ENCODE peak calls at places on chromosomes 13 and 19, in six cellular contexts. One of them, this sample, is unnamed. For H3K4me1, the result is how much of the 10 kb centered on the place peaks cover.

GRCh38 chr13:45258339-45258685 is 57.5 kb upstream of the KCTD4 start:
- DNase-seq in NT2/D1: no peak
- DNase-seq in GM23248: no peak
- DNase-seq in upper lobe of right lung: no peak
- DNase-seq in CD8-positive, alpha-beta memory T cell: no peak
- DNase-seq in left ventricle myocardium inferior: no peak
- DNase-seq in this sample: no peak

GRCh38 chr13:79018166-79018565 is 359.2 kb upstream of the OBI1 start:
- DNase-seq in left ventricle myocardium inferior: no peak
- DNase-seq in NT2/D1: no peak
- DNase-seq in GM23248: no peak
- DNase-seq in upper lobe of right lung: no peak
- DNase-seq in CD8-positive, alpha-beta memory T cell: no peak
- DNase-seq in this sample: no peak

GRCh38 chr19:35216026-35216832 is 12.3 kb downstream of the FAM187B start:
- DNase-seq in CD8-positive, alpha-beta memory T cell: no peak
- DNase-seq in upper lobe of right lung: peak
- DNase-seq in left ventricle myocardium inferior: no peak
- DNase-seq in GM23248: peak
- DNase-seq in NT2/D1: no peak
- DNase-seq in this sample: peak

GRCh38 chr19:3178377-3178972 is at the start of gene S1PR4:
- DNase-seq in CD8-positive, alpha-beta memory T cell: peak
- DNase-seq in NT2/D1: no peak
- DNase-seq in GM23248: no peak
- DNase-seq in upper lobe of right lung: peak
- DNase-seq in left ventricle myocardium inferior: no peak
- DNase-seq in this sample: no peak

GRCh38 chr19:37698216-37698615 is 21.3 kb downstream of the ZNF607 start:
- DNase-seq in GM23248: no peak
- DNase-seq in left ventricle myocardium inferior: no peak
- DNase-seq in NT2/D1: no peak
- DNase-seq in CD8-positive, alpha-beta memory T cell: no peak
- DNase-seq in upper lobe of right lung: no peak
- DNase-seq in this sample: no peak

GRCh38 chr19:49988433-49988832 is 27.5 kb upstream of the SIGLEC11 start:
- DNase-seq in NT2/D1: no peak
- DNase-seq in upper lobe of right lung: no peak
- DNase-seq in left ventricle myocardium inferior: no peak
- DNase-seq in GM23248: peak
- DNase-seq in CD8-positive, alpha-beta memory T cell: no peak
- DNase-seq in this sample: no peak

GRCh38 chr13:33884506-33885221 is 66.7 kb downstream of the RFC3 start:
- DNase-seq in upper lobe of right lung: no peak
- DNase-seq in CD8-positive, alpha-beta memory T cell: no peak
- DNase-seq in left ventricle myocardium inferior: no peak
- DNase-seq in GM23248: no peak
- DNase-seq in NT2/D1: no peak
- DNase-seq in this sample: no peak

GRCh38 chr19:8004723-8005513 is 523 bp downstream of the ELAVL1 start:
- DNase-seq in upper lobe of right lung: peak
- DNase-seq in left ventricle myocardium inferior: no peak
- DNase-seq in GM23248: peak
- DNase-seq in NT2/D1: no peak
- DNase-seq in CD8-positive, alpha-beta memory T cell: no peak
- DNase-seq in this sample: peak

GRCh38 chr13:91017031-91017668 is 330.3 kb upstream of the MIR17HG start:
- DNase-seq in upper lobe of right lung: peak
- DNase-seq in CD8-positive, alpha-beta memory T cell: no peak
- DNase-seq in left ventricle myocardium inferior: no peak
- DNase-seq in GM23248: peak
- DNase-seq in NT2/D1: peak
- DNase-seq in this sample: peak

GRCh38 chr19:15672580-15673175 is at the start of gene CYP4F12:
- DNase-seq in CD8-positive, alpha-beta memory T cell: no peak
- DNase-seq in upper lobe of right lung: peak
- DNase-seq in GM23248: peak
- DNase-seq in NT2/D1: no peak
- DNase-seq in left ventricle myocardium inferior: peak
- DNase-seq in this sample: no peak

GRCh38 chr19:15015946-15016542 is 33.2 kb upstream of the CASP14 start:
- DNase-seq in GM23248: peak
- DNase-seq in CD8-positive, alpha-beta memory T cell: no peak
- DNase-seq in upper lobe of right lung: no peak
- DNase-seq in left ventricle myocardium inferior: no peak
- DNase-seq in NT2/D1: peak
- DNase-seq in this sample: no peak

GRCh38 chr19:46134527-46134926 is 10.0 kb upstream of the IGFL3 start:
- DNase-seq in GM23248: no peak
- DNase-seq in left ventricle myocardium inferior: no peak
- DNase-seq in CD8-positive, alpha-beta memory T cell: no peak
- DNase-seq in NT2/D1: no peak
- DNase-seq in upper lobe of right lung: no peak
- DNase-seq in this sample: no peak

GRCh38 chr19:49362926-49363264 is 679 bp upstream of the TEAD2 start:
- DNase-seq in left ventricle myocardium inferior: peak
- DNase-seq in upper lobe of right lung: peak
- DNase-seq in CD8-positive, alpha-beta memory T cell: no peak
- DNase-seq in NT2/D1: no peak
- DNase-seq in GM23248: peak
- DNase-seq in this sample: no peak

GRCh38 chr13:94232161-94232560 is 247.3 kb downstream of the DCT start:
- DNase-seq in CD8-positive, alpha-beta memory T cell: no peak
- DNase-seq in GM23248: no peak
- DNase-seq in left ventricle myocardium inferior: no peak
- DNase-seq in upper lobe of right lung: peak
- DNase-seq in NT2/D1: no peak
- DNase-seq in this sample: no peak

GRCh38 chr19:44582581-44583265 is 30.6 kb upstream of the IGSF23 start:
- DNase-seq in left ventricle myocardium inferior: no peak
- DNase-seq in GM23248: peak
- DNase-seq in NT2/D1: peak
- DNase-seq in CD8-positive, alpha-beta memory T cell: no peak
- DNase-seq in upper lobe of right lung: peak
- DNase-seq in this sample: no peak

GRCh38 chr13:92827503-92827902 is 399.1 kb upstream of the GPC6 start:
- DNase-seq in GM23248: no peak
- DNase-seq in NT2/D1: no peak
- DNase-seq in left ventricle myocardium inferior: no peak
- DNase-seq in upper lobe of right lung: no peak
- DNase-seq in CD8-positive, alpha-beta memory T cell: no peak
- DNase-seq in this sample: no peak

GRCh38 chr19:3028305-3029069 is 593 bp downstream of the TLE2 start:
- DNase-seq in CD8-positive, alpha-beta memory T cell: no peak
- DNase-seq in NT2/D1: no peak
- DNase-seq in upper lobe of right lung: no peak
- DNase-seq in GM23248: no peak
- DNase-seq in left ventricle myocardium inferior: no peak
- DNase-seq in this sample: no peak

GRCh38 chr19:11214387-11214786 is 17.0 kb upstream of the KANK2 start:
- DNase-seq in upper lobe of right lung: no peak
- DNase-seq in CD8-positive, alpha-beta memory T cell: no peak
- DNase-seq in GM23248: no peak
- DNase-seq in left ventricle myocardium inferior: no peak
- DNase-seq in NT2/D1: no peak
- DNase-seq in this sample: no peak

GRCh38 chr19:5149508-5149907 is 180.6 kb downstream of the KDM4B start:
- DNase-seq in NT2/D1: no peak
- DNase-seq in upper lobe of right lung: peak
- DNase-seq in left ventricle myocardium inferior: no peak
- DNase-seq in CD8-positive, alpha-beta memory T cell: no peak
- DNase-seq in GM23248: no peak
- DNase-seq in this sample: no peak

GRCh38 chr19:50486823-50487515 is 10.3 kb upstream of the GARIN5A start:
- DNase-seq in left ventricle myocardium inferior: no peak
- DNase-seq in CD8-positive, alpha-beta memory T cell: peak
- DNase-seq in GM23248: peak
- DNase-seq in upper lobe of right lung: peak
- DNase-seq in NT2/D1: peak
- DNase-seq in this sample: peak

GRCh38 chr13:35964764-35965163 is 166.4 kb downstream of the DCLK1 start:
- DNase-seq in upper lobe of right lung: no peak
- DNase-seq in NT2/D1: no peak
- DNase-seq in left ventricle myocardium inferior: no peak
- DNase-seq in GM23248: no peak
- DNase-seq in CD8-positive, alpha-beta memory T cell: no peak
- DNase-seq in this sample: no peak

GRCh38 chr13:112603641-112604220 is 15.8 kb upstream of the TUBGCP3 start:
- DNase-seq in CD8-positive, alpha-beta memory T cell: no peak
- DNase-seq in left ventricle myocardium inferior: no peak
- DNase-seq in upper lobe of right lung: no peak
- DNase-seq in NT2/D1: no peak
- DNase-seq in GM23248: no peak
- DNase-seq in this sample: no peak

GRCh38 chr13:86945596-86945995 is 725.6 kb upstream of the SLITRK5 start:
- DNase-seq in upper lobe of right lung: no peak
- DNase-seq in NT2/D1: no peak
- DNase-seq in left ventricle myocardium inferior: no peak
- DNase-seq in CD8-positive, alpha-beta memory T cell: no peak
- DNase-seq in GM23248: no peak
- DNase-seq in this sample: no peak

GRCh38 chr13:106696719-106697118 is 128.8 kb upstream of the ARGLU1 start:
- DNase-seq in left ventricle myocardium inferior: no peak
- DNase-seq in upper lobe of right lung: no peak
- DNase-seq in NT2/D1: no peak
- DNase-seq in GM23248: no peak
- DNase-seq in CD8-positive, alpha-beta memory T cell: no peak
- DNase-seq in this sample: no peak
- H3K4me1 ChIP-seq in left ventricle myocardium inferior: under half
- H3K4me1 ChIP-seq in upper lobe of right lung: under half
- H3K4me1 ChIP-seq in NT2/D1: under half
- H3K4me1 ChIP-seq in GM23248: under half
- H3K4me1 ChIP-seq in CD8-positive, alpha-beta memory T cell: under half
- H3K4me1 ChIP-seq in this sample: under half

GRCh38 chr13:75788494-75788991 is 152.4 kb downstream of the LMO7 start:
- DNase-seq in CD8-positive, alpha-beta memory T cell: no peak
- DNase-seq in GM23248: peak
- DNase-seq in left ventricle myocardium inferior: no peak
- DNase-seq in NT2/D1: no peak
- DNase-seq in upper lobe of right lung: no peak
- DNase-seq in this sample: no peak

GRCh38 chr13:75783906-75784485 is 147.9 kb downstream of the LMO7 start:
- DNase-seq in NT2/D1: no peak
- DNase-seq in GM23248: no peak
- DNase-seq in left ventricle myocardium inferior: no peak
- DNase-seq in upper lobe of right lung: no peak
- DNase-seq in CD8-positive, alpha-beta memory T cell: no peak
- DNase-seq in this sample: no peak

GRCh38 chr13:75787249-75787940 is 151.3 kb downstream of the LMO7 start:
- DNase-seq in GM23248: peak
- DNase-seq in CD8-positive, alpha-beta memory T cell: no peak
- DNase-seq in upper lobe of right lung: no peak
- DNase-seq in left ventricle myocardium inferior: no peak
- DNase-seq in NT2/D1: no peak
- DNase-seq in this sample: no peak

GRCh38 chr13:75789451-75790197 is 153.5 kb downstream of the LMO7 start:
- DNase-seq in upper lobe of right lung: no peak
- DNase-seq in left ventricle myocardium inferior: no peak
- DNase-seq in CD8-positive, alpha-beta memory T cell: no peak
- DNase-seq in GM23248: peak
- DNase-seq in NT2/D1: no peak
- DNase-seq in this sample: no peak

DNA sequence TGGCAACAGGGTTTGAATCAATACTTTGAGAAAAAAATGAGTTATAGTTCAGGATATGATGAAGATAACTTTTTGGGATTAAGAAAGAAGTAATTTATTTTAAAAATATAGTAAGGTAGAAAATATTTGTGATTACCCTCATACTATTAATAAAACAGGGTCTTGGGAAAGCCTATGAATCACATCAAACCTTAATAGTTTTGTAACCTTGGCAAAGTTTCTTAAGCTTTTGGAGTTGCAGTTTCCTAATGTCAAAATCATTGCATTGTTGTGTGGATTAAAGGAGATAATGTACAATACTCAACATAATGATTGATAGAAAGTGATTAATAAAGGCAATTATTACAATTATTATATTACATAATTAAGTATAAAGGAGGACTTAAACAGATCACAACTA is 149.0 kb downstream of the LMO7 start:
- DNase-seq in upper lobe of right lung: no peak
- DNase-seq in CD8-positive, alpha-beta memory T cell: no peak
- DNase-seq in GM23248: peak
- DNase-seq in NT2/D1: no peak
- DNase-seq in left ventricle myocardium inferior: no peak
- DNase-seq in this sample: no peak
- H3K4me1 ChIP-seq in upper lobe of right lung: under half
- H3K4me1 ChIP-seq in CD8-positive, alpha-beta memory T cell: under half
- H3K4me1 ChIP-seq in GM23248: half or more
- H3K4me1 ChIP-seq in NT2/D1: under half
- H3K4me1 ChIP-seq in left ventricle myocardium inferior: half or more
- H3K4me1 ChIP-seq in this sample: under half

GRCh38 chr13:49635599-49636433 is 7.5 kb downstream of the ARL11 start:
- DNase-seq in left ventricle myocardium inferior: no peak
- DNase-seq in GM23248: no peak
- DNase-seq in NT2/D1: no peak
- DNase-seq in upper lobe of right lung: no peak
- DNase-seq in CD8-positive, alpha-beta memory T cell: peak
- DNase-seq in this sample: no peak
- H3K4me1 ChIP-seq in left ventricle myocardium inferior: under half
- H3K4me1 ChIP-seq in GM23248: under half
- H3K4me1 ChIP-seq in NT2/D1: under half
- H3K4me1 ChIP-seq in upper lobe of right lung: under half
- H3K4me1 ChIP-seq in CD8-positive, alpha-beta memory T cell: under half
- H3K4me1 ChIP-seq in this sample: under half

DNA sequence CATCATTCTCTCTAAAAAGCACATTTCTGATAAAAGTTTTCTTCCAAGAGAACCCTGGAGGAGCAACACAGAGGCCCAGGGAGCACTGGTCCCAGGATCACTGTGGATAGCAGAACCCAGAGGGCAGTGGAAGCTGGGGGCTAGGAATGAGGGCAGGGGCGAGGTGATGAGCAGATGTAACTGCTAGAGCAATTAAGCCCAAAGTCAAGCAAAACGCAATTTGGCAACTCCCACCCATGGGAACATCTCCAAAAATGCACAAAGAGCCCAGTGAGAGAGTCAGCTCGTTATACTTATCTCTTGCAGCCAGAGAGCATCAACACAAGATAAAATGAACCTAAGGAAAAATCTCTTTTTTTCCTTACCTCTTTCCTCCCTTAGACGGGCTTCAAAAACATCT is 284.2 kb downstream of the TBC1D4 start:
- DNase-seq in upper lobe of right lung: no peak
- DNase-seq in left ventricle myocardium inferior: no peak
- DNase-seq in CD8-positive, alpha-beta memory T cell: no peak
- DNase-seq in GM23248: no peak
- DNase-seq in NT2/D1: no peak
- DNase-seq in this sample: no peak
- H3K4me1 ChIP-seq in upper lobe of right lung: under half
- H3K4me1 ChIP-seq in left ventricle myocardium inferior: under half
- H3K4me1 ChIP-seq in CD8-positive, alpha-beta memory T cell: under half
- H3K4me1 ChIP-seq in GM23248: under half
- H3K4me1 ChIP-seq in NT2/D1: under half
- H3K4me1 ChIP-seq in this sample: under half

GRCh38 chr13:52906122-52906903 is 57.9 kb upstream of the PCDH8 start:
- DNase-seq in upper lobe of right lung: no peak
- DNase-seq in GM23248: no peak
- DNase-seq in CD8-positive, alpha-beta memory T cell: no peak
- DNase-seq in left ventricle myocardium inferior: no peak
- DNase-seq in NT2/D1: peak
- DNase-seq in this sample: no peak
- H3K4me1 ChIP-seq in upper lobe of right lung: under half
- H3K4me1 ChIP-seq in GM23248: under half
- H3K4me1 ChIP-seq in CD8-positive, alpha-beta memory T cell: under half
- H3K4me1 ChIP-seq in left ventricle myocardium inferior: under half
- H3K4me1 ChIP-seq in NT2/D1: under half
- H3K4me1 ChIP-seq in this sample: under half

This sample was measured in MM.1S.